ENCODE peak calls at places on chromosomes 12 and 14, in seven cellular contexts. M is Caki2; X is WTC11; T is transverse colon; A is naive thymus-derived CD8-positive, alpha-beta T cell; G is central memory CD4-positive, alpha-beta T cell; B is head of caudate nucleus. U is an unnamed sample.

GRCh38 chr12:72057330-72057911 is 118.8 kb downstream of the TPH2 start:
- DNase-seq in T (no peak), B (no peak), X (no peak), A (no peak), M (no peak), G (no peak), U (no peak)

GRCh38 chr12:53752651-53753050 is 872 bp upstream of the CISTR start:
- DNase-seq in B (no peak), A (no peak), X (no peak), M (no peak), T (no peak), G (no peak), U (no peak)

GRCh38 chr14:105602799-105603763 is 76.7 kb downstream of the TMEM121 start:
- DNase-seq in M (no peak), B (no peak), G (no peak), X (no peak), A (no peak), T (no peak), U (no peak)

GRCh38 chr12:46150735-46151134 is 118.1 kb downstream of the SLC38A1 start:
- DNase-seq in M (no peak), B (no peak), X (no peak), G (no peak), A (no peak), T (no peak), U (no peak)

GRCh38 chr12:40033260-40033649 is 72.6 kb downstream of the SLC2A13 start:
- DNase-seq in T (peak), G (no peak), A (no peak), X (peak), M (no peak), B (no peak), U (no peak)

GRCh38 chr12:64494998-64495729 is 43.2 kb downstream of the TBK1 start:
- DNase-seq in B (no peak), T (no peak), G (peak), X (no peak), M (no peak), A (no peak), U (no peak)

GRCh38 chr12:119363037-119363436 is 28.5 kb downstream of the CCDC60 start:
- DNase-seq in A (no peak), M (no peak), B (no peak), T (no peak), G (no peak), X (no peak), U (no peak)

GRCh38 chr14:54625158-54625557 is 58.2 kb downstream of the SAMD4A start:
- DNase-seq in T (no peak), M (no peak), G (no peak), X (no peak), A (no peak), B (no peak), U (no peak)

GRCh38 chr12:72570601-72571000 is 298.4 kb downstream of the TRHDE start:
- DNase-seq in X (peak), G (no peak), M (no peak), A (no peak), B (no peak), T (no peak), U (peak)

GRCh38 chr12:70618371-70618770 is 18.9 kb downstream of the PTPRB start:
- DNase-seq in A (no peak), X (no peak), B (no peak), T (no peak), M (no peak), G (no peak), U (no peak)

GRCh38 chr12:30000401-30000800 is 216.7 kb upstream of the TMTC1 start:
- DNase-seq in X (no peak), B (no peak), T (no peak), A (no peak), G (no peak), M (no peak), U (no peak)

GRCh38 chr12:68137278-68137930 is 22.1 kb downstream of the IFNG start:
- DNase-seq in G (no peak), X (no peak), A (no peak), B (no peak), M (no peak), T (no peak), U (no peak)

GRCh38 chr14:96263347-96264199 is 7.6 kb downstream of the BDKRB1 start:
- DNase-seq in A (no peak), M (no peak), B (no peak), X (no peak), T (peak), G (no peak), U (no peak)

GRCh38 chr12:31326689-31327659 is 1.0 kb upstream of the SINHCAF start:
- DNase-seq in M (no peak), X (no peak), T (no peak), A (no peak), G (no peak), B (no peak), U (no peak)

GRCh38 chr14:36361210-36361853 is 40.9 kb upstream of the MBIP start:
- DNase-seq in X (no peak), B (no peak), A (no peak), G (no peak), M (no peak), T (no peak), U (no peak)

GRCh38 chr12:116818341-116818856 is 62.8 kb downstream of the HRK start:
- DNase-seq in A (peak), X (no peak), B (no peak), T (peak), G (peak), M (no peak), U (peak)

U was measured in GM13977.